ENCODE peak calls at places on chromosomes 16 and 17, in four cellular contexts. K is HepG2, S is transverse colon, Q is adrenal gland. F is an unnamed sample.

GRCh38 chr17:74757931-74758845 is 9.8 kb downstream of the NHERF1 start:
- DNase-seq in S (peak; percentile 33), K (no peak), Q (no peak), F (peak; percentile 66)

GRCh38 chr17:68295086-68295485 is 3.8 kb downstream of the ARSG start:
- DNase-seq in K (no peak), S (no peak), Q (no peak), F (no peak)

GRCh38 chr17:30573603-30574175 is 96.5 kb downstream of the GOSR1 start:
- DNase-seq in Q (no peak), S (no peak), K (no peak), F (no peak)

GRCh38 chr16:50696575-50697420 is 3.4 kb downstream of the NOD2 start:
- DNase-seq in Q (peak; percentile 82), K (peak; percentile 78), S (peak; percentile 91), F (peak; percentile 51)

GRCh38 chr17:63834431-63835166 is 7.1 kb upstream of the FTSJ3 start:
- DNase-seq in Q (peak; percentile 65), K (peak; percentile 81), S (no peak), F (peak; percentile 87)

GRCh38 chr17:28338056-28338768 is 2.7 kb downstream of the TNFAIP1 start:
- DNase-seq in Q (no peak), K (no peak), S (no peak), F (no peak)

GRCh38 chr16:68711421-68712139 is 25.5 kb upstream of the CDH1 start:
- DNase-seq in Q (no peak), K (no peak), S (no peak), F (peak; percentile 77)

GRCh38 chr16:11260596-11260966 is 4.6 kb upstream of the SOCS1 start:
- DNase-seq in K (no peak), S (no peak), Q (no peak), F (no peak)

GRCh38 chr17:14308636-14308964 is 7.7 kb downstream of the HS3ST3B1 start:
- DNase-seq in S (no peak), Q (no peak), K (no peak), F (no peak)

GRCh38 chr17:14310101-14310500 is 9.2 kb downstream of the HS3ST3B1 start:
- DNase-seq in Q (no peak), S (no peak), K (no peak), F (no peak)

GRCh38 chr17:14307560-14308024 is 6.7 kb downstream of the HS3ST3B1 start:
- DNase-seq in Q (no peak), K (peak; percentile 42), S (no peak), F (no peak)

GRCh38 chr17:14310584-14310983 is 9.7 kb downstream of the HS3ST3B1 start:
- DNase-seq in K (no peak), S (no peak), Q (peak; percentile 35), F (no peak)

GRCh38 chr17:14308965-14309879 is 8.3 kb downstream of the HS3ST3B1 start:
- DNase-seq in K (peak; percentile 94), S (peak; percentile 73), Q (peak; percentile 92), F (no peak)
- TF ChIP-seq POLR2A in K (peak; percentile 71), S (no peak), Q (peak; percentile 76), F (no peak)

DNA sequence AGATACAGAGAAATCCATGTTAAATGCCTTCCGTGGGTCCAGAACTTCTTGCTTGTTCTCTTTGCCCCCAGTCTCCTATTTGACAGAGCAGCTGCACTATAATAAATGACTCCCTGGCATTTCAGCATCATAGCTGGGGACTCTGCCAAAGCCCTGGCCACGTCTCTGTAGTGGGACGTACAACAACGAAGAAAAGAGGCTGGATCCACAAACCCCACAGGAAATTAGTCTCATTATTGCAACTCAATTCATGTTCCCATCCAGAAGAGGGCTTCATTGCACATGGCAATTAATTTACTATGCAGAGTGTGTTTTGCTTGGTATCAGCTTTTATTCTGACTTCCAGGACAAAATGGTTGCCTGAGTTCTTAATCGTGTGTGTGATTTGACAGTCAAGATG is 121.3 kb downstream of the CDH13 start:
- DNase-seq in S (no peak), Q (peak; percentile 11), K (no peak), F (no peak)
- TF ChIP-seq CTCF in S (no peak), Q (no peak), K (no peak), F (no peak)

DNA sequence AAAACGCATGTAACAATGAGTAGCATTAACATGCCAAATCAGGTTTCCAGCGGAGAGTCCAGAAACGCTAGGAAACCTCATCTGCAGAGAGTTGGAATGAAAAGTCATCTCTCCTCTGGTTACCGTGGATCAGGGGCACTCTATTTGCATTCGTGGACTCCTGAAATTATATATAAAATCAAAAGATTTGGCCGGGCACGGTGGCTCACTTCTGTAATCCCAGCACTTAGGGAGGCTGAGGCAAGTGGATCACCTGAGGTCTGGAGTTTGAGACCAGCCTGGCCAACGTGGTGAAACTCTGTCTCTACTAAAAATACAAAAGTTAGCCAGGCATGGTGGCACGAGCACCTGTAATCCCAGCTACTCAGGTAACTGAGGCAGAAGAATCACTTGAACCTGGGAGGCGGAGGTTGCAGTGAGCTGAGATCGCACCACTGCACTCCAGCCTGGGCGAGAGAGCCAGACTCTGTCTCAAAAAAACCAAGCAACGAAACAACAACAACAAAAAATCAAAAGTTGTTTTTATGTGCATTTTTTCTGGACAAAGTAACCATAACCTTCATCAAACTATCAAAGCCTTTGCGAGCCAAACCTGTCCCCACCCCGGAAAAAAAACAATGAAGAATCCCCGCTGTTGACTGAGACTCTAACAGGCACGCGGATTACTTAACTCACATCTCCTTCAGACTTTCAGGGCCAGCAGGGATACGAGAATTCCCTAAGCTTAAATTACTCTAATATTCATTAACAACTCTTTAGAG is 79.7 kb upstream of the CREBBP start:
- DNase-seq in S (no peak), K (no peak), Q (no peak), F (peak; percentile 32)
- H3K4me3 ChIP-seq in S (peak overlapping the region; percentile 41), K (peak overlapping the region; percentile 91), Q (peak overlapping the region; percentile 25), F (peak overlapping the region; percentile 80)

DNA sequence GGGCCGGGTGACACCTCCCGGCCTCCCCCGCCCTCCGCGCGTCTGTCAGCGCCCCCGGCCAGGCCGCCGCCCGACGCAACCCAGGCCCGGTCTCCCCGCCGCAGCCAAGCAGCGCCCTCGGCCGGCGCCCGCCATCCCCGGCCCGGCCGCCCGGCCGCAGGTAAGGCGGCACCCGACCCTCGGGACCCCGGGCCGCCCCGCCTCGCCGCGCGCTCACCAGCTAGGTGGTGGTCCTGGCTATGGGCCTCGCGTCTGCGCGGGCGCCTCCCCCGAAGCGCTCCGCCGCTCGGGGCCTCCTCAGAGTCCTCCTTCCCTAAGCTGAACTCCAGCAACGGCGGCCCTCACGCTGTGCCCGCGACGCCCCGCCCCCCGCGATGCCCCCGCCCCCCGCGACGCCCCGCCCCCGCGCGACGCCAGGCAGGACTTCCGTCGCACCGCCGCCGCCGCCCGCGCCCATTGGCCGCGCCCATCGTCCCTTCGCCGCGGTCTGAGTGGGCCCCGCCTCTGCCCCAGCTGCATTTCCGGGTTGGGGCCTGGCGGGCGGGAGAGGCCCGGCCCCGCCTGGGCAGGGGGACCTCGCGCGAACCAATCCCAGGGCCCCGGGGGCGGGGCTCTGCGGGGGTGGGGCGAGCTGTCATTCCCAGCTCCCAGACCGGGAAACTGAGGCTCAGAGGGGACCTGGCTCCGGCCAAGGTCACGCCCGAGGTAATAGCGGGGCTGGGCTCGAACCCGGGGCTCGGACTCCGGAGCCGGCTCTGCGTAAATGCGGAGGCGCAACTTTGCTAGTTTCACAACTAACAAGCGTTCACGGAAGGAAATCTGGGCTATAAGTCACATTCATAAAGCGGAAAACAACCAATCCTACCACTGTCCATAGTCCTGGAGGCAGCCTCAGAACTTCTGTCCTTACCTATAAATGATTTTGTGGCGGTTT is 9.0 kb upstream of the KCTD5 start:
- DNase-seq in S (peak; percentile 97), Q (peak; percentile 96), K (peak; percentile 86), F (peak; percentile 95)
- TF ChIP-seq POLR2A in S (peak; percentile 45), Q (peak; percentile 87), K (peak; percentile 69), F (peak; percentile 54)

GRCh38 chr17:80742091-80742490 is 197.5 kb downstream of the RPTOR start:
- DNase-seq in K (no peak), Q (no peak), S (no peak), F (no peak)

GRCh38 chr17:80738020-80738380 is 193.4 kb downstream of the RPTOR start:
- DNase-seq in K (no peak), Q (no peak), S (no peak), F (no peak)

GRCh38 chr17:80738406-80738805 is 193.8 kb downstream of the RPTOR start:
- DNase-seq in K (no peak), S (no peak), Q (no peak), F (peak; percentile 90)

GRCh38 chr17:80738987-80739730 is 194.5 kb downstream of the RPTOR start:
- DNase-seq in S (no peak), Q (no peak), K (no peak), F (no peak)

GRCh38 chr17:80737106-80738019 is 192.7 kb downstream of the RPTOR start:
- DNase-seq in K (no peak), Q (no peak), S (peak; percentile 48), F (peak; percentile 85)
- TF ChIP-seq CTCF in K (no peak), Q (no peak), S (no peak), F (peak; percentile 55)

DNA sequence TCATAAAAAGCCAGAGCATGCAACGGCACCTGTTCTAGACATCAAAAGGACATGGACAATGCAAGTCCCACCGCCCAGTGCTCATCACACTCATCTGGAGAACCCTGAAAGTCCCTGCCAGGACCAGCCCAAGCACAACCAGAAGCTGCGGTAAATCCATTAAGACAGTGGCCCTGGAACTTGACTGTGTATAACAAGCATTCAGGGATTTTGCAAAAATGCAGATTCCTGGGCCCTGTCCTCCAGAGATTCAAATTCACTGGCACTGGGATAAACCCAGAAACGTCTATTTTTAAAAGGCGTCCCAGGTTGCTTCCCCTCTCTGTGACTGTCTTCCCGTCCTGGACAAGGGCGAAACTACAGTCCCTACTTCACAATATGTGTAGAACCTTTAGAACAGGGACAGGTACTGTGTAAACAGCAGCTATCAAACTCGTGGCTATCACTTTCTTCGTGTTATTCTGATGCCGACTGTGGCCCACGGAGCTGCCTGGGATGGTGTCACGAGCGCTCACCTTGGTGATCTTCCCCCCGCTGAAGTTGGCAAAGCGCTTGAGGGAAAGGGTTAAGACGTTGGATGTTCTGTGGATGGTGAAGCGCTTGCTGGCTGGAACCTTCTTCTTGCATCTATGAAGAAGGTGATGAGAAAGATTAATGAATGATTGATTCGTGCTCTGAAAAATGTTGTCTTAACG is 22.3 kb downstream of the USP36 start:
- DNase-seq in Q (no peak), K (no peak), S (no peak), F (no peak)
- H3K4me3 ChIP-seq in Q (no peak overlapping the region), K (no peak overlapping the region), S (no peak overlapping the region), F (no peak overlapping the region)

GRCh38 chr16:47459603-47460002 is 1.3 kb downstream of the ITFG1 start:
- DNase-seq in Q (no peak), S (no peak), K (no peak), F (no peak)

GRCh38 chr16:47460301-47460754 is 535 bp downstream of the ITFG1 start:
- DNase-seq in Q (no peak), S (no peak), K (no peak), F (no peak)

GRCh38 chr16:47460755-47461597 is at the start of the genes ITFG1 and PHKB:
- DNase-seq in Q (peak; percentile 93), S (peak; percentile 93), K (peak; percentile 92), F (peak; percentile 98)

GRCh38 chr16:47463771-47464624 is 2.9 kb downstream of the PHKB start:
- DNase-seq in Q (no peak), S (no peak), K (no peak), F (peak; percentile 59)

GRCh38 chr16:47461598-47462266 is 601 bp downstream of the PHKB start:
- DNase-seq in S (peak; percentile 26), Q (peak; percentile 20), K (peak; percentile 68), F (peak; percentile 92)
- TF ChIP-seq POLR2A in S (no peak), Q (peak; percentile 18), K (no peak), F (no peak)

GRCh38 chr16:1775846-1776671 is 3.1 kb upstream of the MRPS34 start:
- DNase-seq in Q (no peak), K (no peak), S (peak; percentile 8), F (no peak)
- TF ChIP-seq CTCF in Q (no peak), K (no peak), S (no peak), F (no peak)

F was measured in NB4.